ENCODE peak calls at places on chromosomes 12 and 14, in nine cellular contexts. X is left lung; B is NCI-H1048; V is cardiac muscle cell; R is stimulated activated CD4-positive, alpha-beta T cell treated with anti-CD3 and anti-CD28 coated beads, TNF-alpha, amount 100 ng/mL, for 1 hour; P is immature natural killer cell; N is GDM1; S is NCI-H510A treated with DMSO at 0.1 percent for 48 hours; M is activated CD8-positive, alpha-beta T cell treated with anti-CD3 and anti-CD28 coated beads for 36 hours. C is an unnamed sample.

GRCh38 chr14:25381498-25381897 is 331.6 kb upstream of the STXBP6 start:
- DNase-seq in X (no peak), B (no peak), V (no peak), R (no peak), P (no peak), N (no peak), S (no peak), M (no peak), C (no peak)

GRCh38 chr14:51554339-51554920 is 97.3 kb upstream of the FRMD6 start:
- DNase-seq in X (no peak), B (no peak), V (no peak), R (no peak), P (no peak), N (no peak), S (no peak), M (no peak), C (peak)

GRCh38 chr14:75864352-75864751 is 117.4 kb downstream of the TGFB3 start:
- DNase-seq in X (no peak), B (no peak), V (no peak), R (no peak), P (no peak), N (no peak), S (no peak), M (no peak), C (no peak)

GRCh38 chr14:61345144-61345482 is 23.7 kb downstream of the PRKCH start:
- DNase-seq in X (no peak), B (no peak), V (no peak), R (no peak), P (no peak), N (no peak), S (no peak), M (no peak), C (no peak)

GRCh38 chr12:9634177-9634803 is 26.6 kb upstream of the KLRB1 start:
- DNase-seq in X (peak), B (peak), V (peak), R (peak), P (peak), N (peak), S (peak), M (peak), C (no peak)

GRCh38 chr14:81743605-81744004 is 210.0 kb upstream of the SEL1L start:
- DNase-seq in X (no peak), B (no peak), V (no peak), R (no peak), P (no peak), N (no peak), S (no peak), M (no peak), C (no peak)

GRCh38 chr12:78795934-78796445 is 68.6 kb upstream of the SYT1 start:
- DNase-seq in X (no peak), B (no peak), V (no peak), R (no peak), P (no peak), N (no peak), S (no peak), M (no peak), C (no peak)

GRCh38 chr14:100694579-100695422 is 31.9 kb upstream of the DLK1 start:
- DNase-seq in X (no peak), B (no peak), V (no peak), R (no peak), P (no peak), N (no peak), S (no peak), M (no peak), C (no peak)

GRCh38 chr12:76634074-76634570 is 74.6 kb upstream of the OSBPL8 start:
- DNase-seq in X (no peak), B (no peak), V (no peak), R (no peak), P (no peak), N (no peak), S (no peak), M (no peak), C (no peak)

GRCh38 chr14:65414961-65415589 is 2.5 kb downstream of the FUT8 start:
- DNase-seq in X (no peak), B (no peak), V (peak), R (no peak), P (peak), N (no peak), S (peak), M (peak), C (no peak)

GRCh38 chr14:53881161-53881846 is 75.3 kb downstream of the BMP4 start:
- DNase-seq in X (no peak), B (no peak), V (no peak), R (no peak), P (no peak), N (no peak), S (no peak), M (no peak), C (peak)

GRCh38 chr12:27898022-27898421 is 74.5 kb downstream of the PTHLH start:
- DNase-seq in X (no peak), B (no peak), V (no peak), R (no peak), P (no peak), N (no peak), S (no peak), M (no peak), C (no peak)

GRCh38 chr12:102120886-102121285 is 903 bp downstream of the PARPBP start:
- DNase-seq in X (no peak), B (no peak), V (no peak), R (no peak), P (peak), N (peak), S (no peak), M (peak), C (no peak)

GRCh38 chr12:92034858-92035401 is 110.7 kb downstream of the BTG1 start:
- DNase-seq in X (peak), B (no peak), V (no peak), R (peak), P (peak), N (peak), S (peak), M (peak), C (no peak)

GRCh38 chr12:98002887-98003493 is 512.4 kb upstream of the TMPO start:
- DNase-seq in X (no peak), B (no peak), V (peak), R (no peak), P (no peak), N (no peak), S (peak), M (peak), C (no peak)

GRCh38 chr14:32190713-32191112 is 11.1 kb upstream of the RNU6-7 start:
- DNase-seq in X (no peak), B (no peak), V (no peak), R (no peak), P (no peak), N (no peak), S (no peak), M (no peak), C (no peak)

GRCh38 chr12:76029982-76030377 is 1.6 kb downstream of the PHLDA1 start:
- DNase-seq in X (no peak), B (no peak), V (peak), R (no peak), P (no peak), N (no peak), S (peak), M (peak), C (no peak)

C was measured in BJ.